ENCODE peak calls at places on chromosomes 13 and 19, in nine cellular contexts. F, L, M, J, Q, T, S, G and U are unnamed samples.

GRCh38 chr19:51366999-51367564 is 894 bp upstream of the ETFB start:
- DNase-seq in F (peak; percentile 37), T (peak; percentile 71), Q (peak; percentile 58), S (no peak), M (peak; percentile 28), L (no peak), G (no peak), J (no peak), U (no peak)

GRCh38 chr13:73109288-73109899 is 50.6 kb downstream of the KLF5 start:
- DNase-seq in L (no peak), Q (no peak), F (no peak), T (no peak), J (no peak), M (no peak), S (no peak), G (no peak), U (no peak)

GRCh38 chr13:30690282-30691188 is 44.8 kb upstream of the ALOX5AP start:
- DNase-seq in Q (peak; percentile 87), J (no peak), G (peak; percentile 90), F (peak; percentile 77), M (peak; percentile 38), L (no peak), S (peak; percentile 98), T (peak; percentile 73), U (peak; percentile 97)

GRCh38 chr13:113403255-113404104 is 39.5 kb upstream of the GRTP1 start:
- DNase-seq in J (no peak), Q (no peak), G (peak; percentile 71), M (no peak), T (peak; percentile 62), L (no peak), S (no peak), F (no peak), U (no peak)

GRCh38 chr19:30792561-30793505 is 420.6 kb downstream of the ZNF536 start:
- DNase-seq in M (no peak), T (no peak), S (no peak), F (peak; percentile 8), Q (no peak), G (peak; percentile 55), L (no peak), J (no peak), U (no peak)

GRCh38 chr19:12527034-12527836 is 24.0 kb downstream of the ZNF564 start:
- DNase-seq in G (no peak), J (no peak), L (no peak), F (no peak), Q (peak; percentile 31), S (peak; percentile 36), T (no peak), M (no peak), U (peak; percentile 26)

GRCh38 chr19:12521996-12522395 is 29.3 kb downstream of the ZNF564 start:
- DNase-seq in F (no peak), S (no peak), M (no peak), Q (peak; percentile 30), L (no peak), J (no peak), T (no peak), G (no peak), U (no peak)

GRCh38 chr13:74557870-74558269 is 423.7 kb upstream of the KLF12 start:
- DNase-seq in J (no peak), F (no peak), L (no peak), S (no peak), M (no peak), G (no peak), T (no peak), Q (no peak), U (no peak)

GRCh38 chr13:59746291-59746962 is 417.3 kb downstream of the DIAPH3 start:
- DNase-seq in G (no peak), L (no peak), T (no peak), M (no peak), Q (no peak), S (peak; percentile 58), J (no peak), F (no peak), U (peak; percentile 77)

GRCh38 chr13:29369060-29369743 is 226.3 kb downstream of the SLC7A1 start:
- DNase-seq in T (no peak), L (no peak), J (no peak), S (peak; percentile 48), Q (peak; percentile 85), M (no peak), G (no peak), F (no peak), U (peak; percentile 43)

GRCh38 chr13:45073809-45074208 is 46.5 kb upstream of the GTF2F2 start:
- DNase-seq in J (no peak), G (no peak), Q (no peak), F (no peak), L (no peak), T (no peak), S (no peak), M (no peak), U (no peak)

GRCh38 chr19:3187662-3188511 is 2.2 kb downstream of the NCLN start:
- DNase-seq in M (no peak), G (no peak), F (no peak), Q (no peak), T (no peak), S (no peak), J (no peak), L (no peak), U (no peak)

GRCh38 chr19:3185482-3186376 is at the start of gene NCLN:
- DNase-seq in F (peak; percentile 94), T (peak; percentile 98), J (peak; percentile 95), S (peak; percentile 96), G (peak; percentile 96), M (peak; percentile 96), L (peak; percentile 89), Q (peak; percentile 91), U (peak; percentile 92)

GRCh38 chr19:3186377-3186688 is 603 bp downstream of the NCLN start:
- DNase-seq in M (no peak), F (no peak), J (no peak), L (no peak), Q (peak; percentile 28), S (no peak), T (no peak), G (no peak), U (no peak)

GRCh38 chr19:3188627-3189596 is 3.2 kb downstream of the NCLN start:
- DNase-seq in Q (peak; percentile 70), F (no peak), L (no peak), T (no peak), S (no peak), J (no peak), M (no peak), G (no peak), U (no peak)

DNA sequence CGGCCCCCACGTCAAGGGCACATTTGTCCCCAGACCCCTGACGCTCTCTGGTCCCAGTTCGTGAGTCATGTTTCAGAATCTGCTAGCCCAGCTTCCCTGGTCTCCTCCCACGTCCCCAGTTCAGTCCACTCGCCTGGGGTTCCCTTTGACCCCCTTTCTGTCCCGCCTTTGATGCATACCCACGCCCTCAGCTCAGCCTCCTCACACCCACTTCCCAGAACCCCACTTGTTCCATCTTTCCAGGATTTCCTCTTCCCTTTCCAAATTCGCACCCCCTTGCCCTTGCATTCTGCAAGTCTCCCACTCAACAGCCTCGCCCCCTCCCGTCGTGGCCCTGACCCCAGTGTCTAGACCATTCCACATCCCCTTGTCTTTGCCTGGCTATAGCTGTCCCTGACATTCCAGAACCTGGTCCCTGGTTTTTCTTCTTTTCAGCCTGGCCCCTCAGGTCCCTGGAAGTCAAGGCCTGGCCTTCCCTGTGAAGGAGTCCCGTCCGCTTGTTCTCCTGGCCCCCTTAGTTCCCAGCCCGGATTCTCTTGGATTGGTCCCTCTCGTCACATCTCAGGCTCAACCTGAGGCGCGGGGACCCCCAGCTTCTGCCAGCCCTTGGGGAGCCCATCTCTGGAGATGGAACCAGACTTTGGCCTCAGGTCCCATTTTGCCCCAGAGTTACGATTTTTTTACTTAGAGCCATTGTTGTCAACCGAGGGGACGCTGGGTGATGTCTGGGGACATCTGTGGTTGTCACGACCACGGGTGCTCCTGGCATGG is 1.3 kb downstream of the NCLN start:
- DNase-seq in J (no peak), M (no peak), Q (peak; percentile 32), L (no peak), F (no peak), G (no peak), S (no peak), T (no peak), U (no peak)
- H3K4me3 ChIP-seq in J (peak overlapping the region; percentile 100), M (peak overlapping the region; percentile 97), Q (peak overlapping the region; percentile 80), L (peak overlapping the region; percentile 78), F (no peak overlapping the region), G (peak overlapping the region; percentile 91), S (peak overlapping the region; percentile 86), T (peak overlapping the region; percentile 96), U (peak overlapping the region; percentile 75)

DNA sequence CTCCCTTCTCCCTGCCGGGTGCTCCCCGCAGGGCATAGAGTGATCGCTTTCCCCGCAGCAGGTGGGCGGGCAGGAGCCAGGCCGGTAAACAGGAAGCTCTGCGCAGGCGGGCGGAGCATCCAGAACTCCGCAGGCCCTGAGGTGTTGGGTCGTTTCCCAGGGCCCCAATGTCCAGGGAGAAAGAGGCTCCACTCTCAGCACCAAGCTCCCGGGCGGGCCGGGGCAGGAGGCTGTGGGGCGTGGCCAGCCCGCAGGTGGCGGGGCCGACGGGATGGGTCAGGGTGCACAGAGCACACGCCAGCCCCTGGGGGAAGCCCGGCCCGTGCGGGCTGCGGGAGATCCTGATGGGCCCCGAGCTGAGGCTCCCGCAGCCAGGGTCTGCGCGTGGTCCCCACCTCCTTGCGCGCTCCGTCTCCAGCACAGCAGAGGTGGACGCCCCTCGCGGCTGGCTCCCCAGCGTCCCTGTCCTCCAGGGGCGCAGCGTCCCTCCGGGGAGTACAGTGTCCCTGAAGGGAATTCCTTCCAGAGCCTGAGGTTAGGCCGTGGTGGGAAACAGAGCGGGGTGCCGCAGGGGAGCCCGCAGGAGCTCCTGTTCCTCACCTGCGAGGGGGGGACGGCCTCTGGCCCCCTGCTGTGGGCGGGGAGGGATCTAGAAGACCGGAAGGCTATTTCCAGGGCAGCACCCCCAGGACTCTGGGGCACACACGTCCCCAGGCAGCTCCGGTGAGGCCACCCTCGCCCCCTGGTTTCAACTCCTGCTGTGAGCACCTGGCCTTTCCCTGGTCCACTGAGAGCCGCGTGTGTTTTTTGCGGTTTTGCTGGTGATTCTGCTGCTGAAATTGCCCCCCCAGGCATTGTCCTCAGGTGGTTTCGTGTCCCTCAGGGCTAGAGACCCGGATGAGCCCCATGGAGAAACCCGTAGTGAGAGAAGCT is 12.2 kb downstream of the PIP5K1C start:
- DNase-seq in J (peak; percentile 33), G (no peak), M (peak; percentile 67), L (no peak), S (no peak), F (no peak), Q (no peak), T (no peak), U (no peak)
- TF ChIP-seq CTCF in J (no peak), G (no peak), M (no peak), L (no peak), S (no peak), F (no peak), Q (no peak), T (no peak), U (no peak)

GRCh38 chr13:50526771-50527567 is 316.5 kb downstream of the DLEU7 start:
- DNase-seq in L (no peak), M (no peak), F (no peak), G (no peak), T (no peak), J (no peak), S (no peak), Q (no peak), U (no peak)
- H3K4me3 ChIP-seq in L (no peak overlapping the region), M (no peak overlapping the region), F (no peak overlapping the region), G (no peak overlapping the region), T (no peak overlapping the region), J (no peak overlapping the region), S (no peak overlapping the region), Q (no peak overlapping the region), U (no peak overlapping the region)

DNA sequence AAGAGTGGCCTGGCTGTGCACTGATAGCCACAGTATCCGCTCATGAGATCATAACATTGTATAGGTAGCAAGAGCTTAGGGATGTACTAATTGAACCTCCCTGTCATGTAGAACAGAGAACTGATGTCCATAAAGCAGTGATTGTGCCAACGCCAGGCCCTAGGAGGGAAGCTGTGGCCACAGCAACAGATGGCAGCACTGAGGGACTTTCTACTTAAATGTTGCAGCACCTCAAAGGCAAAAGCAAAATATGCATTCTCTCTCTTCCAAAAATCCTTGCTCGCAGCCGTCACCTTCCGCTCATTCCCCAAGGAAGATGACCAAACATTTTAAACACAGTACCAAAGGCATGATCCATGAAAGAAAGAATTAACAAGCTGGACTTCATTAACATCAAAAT is 32.3 kb downstream of the COL4A1 start:
- DNase-seq in F (peak; percentile 10), G (no peak), T (no peak), L (no peak), Q (peak; percentile 12), S (peak; percentile 27), M (no peak), J (no peak), U (peak; percentile 54)
- TF ChIP-seq CTCF in F (no peak), G (no peak), T (peak; percentile 18), L (no peak), Q (peak; percentile 14), S (peak; percentile 33), M (no peak), J (no peak), U (peak; percentile 50)